ENCODE peak calls at places on chromosome 20, in seven cellular contexts. K is mucosa of descending colon; O is activated naive CD4-positive, alpha-beta T cell; W is cardiac muscle cell; N is RPMI8226; E is neural crest cell; M is GM12865. Z is an unnamed sample.

GRCh38 chr20:59775221-59776055 is 158.0 kb downstream of the SYCP2 start:
- DNase-seq in K (no peak), O (no peak), E (no peak), M (no peak), W (no peak), N (no peak), Z (peak)

GRCh38 chr20:61267241-61267640 is 15.2 kb downstream of the CDH4 start:
- DNase-seq in M (no peak), O (no peak), K (no peak), N (no peak), E (no peak), W (no peak), Z (no peak)

GRCh38 chr20:46739441-46740213 is 30.2 kb downstream of the SLC2A10 start:
- DNase-seq in O (no peak), M (no peak), N (no peak), W (no peak), E (no peak), K (peak), Z (no peak)

GRCh38 chr20:62949153-62949821 is 3.2 kb upstream of the SLC17A9 start:
- DNase-seq in E (no peak), W (no peak), M (no peak), N (no peak), K (no peak), O (no peak), Z (no peak)

GRCh38 chr20:37531856-37532255 is 4.2 kb upstream of the BLCAP start:
- DNase-seq in W (no peak), K (no peak), M (no peak), N (no peak), O (no peak), E (no peak), Z (no peak)

GRCh38 chr20:18197382-18198070 is 59.9 kb downstream of the KAT14 start:
- DNase-seq in O (no peak), E (no peak), N (no peak), W (no peak), M (no peak), K (no peak), Z (no peak)

GRCh38 chr20:49852522-49853055 is 40.0 kb downstream of the SLC9A8 start:
- DNase-seq in N (no peak), O (no peak), K (no peak), M (no peak), E (no peak), W (no peak), Z (no peak)

GRCh38 chr20:16145919-16146318 is 427.3 kb downstream of the KIF16B start:
- DNase-seq in O (no peak), M (no peak), W (no peak), N (no peak), E (no peak), K (no peak), Z (no peak)

GRCh38 chr20:9186396-9186795 is 117.5 kb downstream of the PLCB4 start:
- DNase-seq in O (no peak), E (no peak), N (no peak), M (no peak), K (no peak), W (no peak), Z (no peak)